ENCODE peak calls at places on chromosomes 11 and 22, in six cellular contexts. A, C, Z, G, T and V are unnamed samples.

GRCh38 chr11:65968600-65969482 is 7.3 kb downstream of the SART1 start:
- DNase-seq in Z (no peak), A (no peak), T (no peak), C (no peak), G (no peak), V (no peak)

GRCh38 chr11:64337538-64338249 is 2.3 kb upstream of the CCDC88B start:
- DNase-seq in T (no peak), A (no peak), Z (no peak), C (no peak), G (no peak), V (no peak)

GRCh38 chr11:74443071-74443864 is 24.1 kb downstream of the KCNE3 start:
- DNase-seq in C (peak), Z (no peak), A (no peak), G (peak), T (peak), V (peak)

GRCh38 chr11:10858505-10859360 is 880 bp upstream of the ZBED5 start:
- DNase-seq in C (peak), Z (peak), A (peak), G (peak), T (peak), V (no peak)

GRCh38 chr11:44188643-44189042 is 93.2 kb downstream of the EXT2 start:
- DNase-seq in G (no peak), Z (no peak), C (no peak), A (no peak), T (no peak), V (no peak)

GRCh38 chr11:16365456-16366355 is 9.4 kb upstream of the SOX6 start:
- DNase-seq in A (no peak), G (no peak), C (no peak), Z (no peak), T (no peak), V (no peak)

GRCh38 chr11:3984896-3985295 is 109.7 kb upstream of the RRM1 start:
- DNase-seq in G (peak), Z (peak), A (no peak), T (peak), C (peak), V (no peak)

GRCh38 chr11:1403721-1404460 is 14.2 kb downstream of the BRSK2 start:
- DNase-seq in G (no peak), C (no peak), T (no peak), A (no peak), Z (no peak), V (no peak)

GRCh38 chr22:20721409-20722218 is 52.3 kb upstream of the SERPIND1 start:
- DNase-seq in T (no peak), C (no peak), A (no peak), Z (no peak), G (no peak), V (no peak)

GRCh38 chr11:31069447-31070205 is 299.9 kb downstream of the DCDC1 start:
- DNase-seq in A (no peak), Z (no peak), T (no peak), C (no peak), G (no peak), V (no peak)

GRCh38 chr11:10663365-10663764 is 30.2 kb downstream of the IRAG1 start:
- DNase-seq in C (no peak), T (no peak), Z (no peak), A (peak), G (no peak), V (no peak)

GRCh38 chr22:50672471-50673230 is at the start of gene SHANK3:
- DNase-seq in T (peak), Z (peak), A (no peak), C (peak), G (no peak), V (no peak)

GRCh38 chr11:7894251-7894650 is 36.8 kb downstream of the OR10A6 start:
- DNase-seq in Z (no peak), A (no peak), C (no peak), G (no peak), T (no peak), V (no peak)

GRCh38 chr11:73219396-73220285 is 1.6 kb downstream of the P2RY2 start:
- DNase-seq in G (peak), Z (no peak), A (no peak), C (no peak), T (no peak), V (no peak)

GRCh38 chr11:9752091-9752490 is 88.2 kb downstream of the SWAP70 start:
- DNase-seq in Z (peak), C (no peak), A (no peak), G (no peak), T (peak), V (no peak)

GRCh38 chr11:74696932-74697687 is 34.1 kb downstream of the CHRDL2 start:
- DNase-seq in Z (no peak), A (no peak), T (peak), C (peak), G (peak), V (no peak)

GRCh38 chr11:17463795-17464194 is 12.8 kb downstream of the ABCC8 start:
- DNase-seq in A (no peak), C (no peak), G (no peak), T (no peak), Z (no peak), V (no peak)

GRCh38 chr11:119726150-119726553 is 2.8 kb downstream of the NECTIN1 start:
- DNase-seq in G (peak), Z (no peak), C (no peak), A (no peak), T (no peak), V (no peak)

GRCh38 chr11:67120456-67120855 is 1.4 kb downstream of the KDM2A start:
- DNase-seq in T (no peak), Z (no peak), A (no peak), C (no peak), G (no peak), V (no peak)

GRCh38 chr11:94762995-94763394 is 5.2 kb upstream of the AMOTL1 start:
- DNase-seq in Z (no peak), C (no peak), A (no peak), T (no peak), G (no peak), V (no peak)

GRCh38 chr11:64007629-64008282 is 21.5 kb downstream of the OTUB1 start:
- DNase-seq in G (peak), A (no peak), Z (peak), T (peak), C (peak), V (peak)

GRCh38 chr11:79414644-79415317 is 26.0 kb downstream of the TENM4 start:
- DNase-seq in G (no peak), T (no peak), A (no peak), C (no peak), Z (no peak), V (no peak)

GRCh38 chr22:22128440-22128839 is 116.1 kb upstream of the VPREB1 start:
- DNase-seq in Z (no peak), T (no peak), A (no peak), G (no peak), C (no peak), V (no peak)

GRCh38 chr11:113725411-113725810 is 19.3 kb upstream of the TMPRSS5 start:
- DNase-seq in G (no peak), C (no peak), A (no peak), Z (no peak), T (no peak), V (no peak)

GRCh38 chr11:70524096-70524922 is 126.0 kb downstream of the CTTN start:
- DNase-seq in A (no peak), Z (peak), G (no peak), T (no peak), C (peak), V (no peak)

GRCh38 chr11:120890921-120891320 is 133.0 kb upstream of the TBCEL start:
- DNase-seq in A (no peak), C (no peak), Z (no peak), T (no peak), G (no peak), V (no peak)
- TF ChIP-seq EZH2phosphoT487 in A (no peak), C (no peak), Z (no peak), T (no peak), G (no peak), V (no peak)

DNA sequence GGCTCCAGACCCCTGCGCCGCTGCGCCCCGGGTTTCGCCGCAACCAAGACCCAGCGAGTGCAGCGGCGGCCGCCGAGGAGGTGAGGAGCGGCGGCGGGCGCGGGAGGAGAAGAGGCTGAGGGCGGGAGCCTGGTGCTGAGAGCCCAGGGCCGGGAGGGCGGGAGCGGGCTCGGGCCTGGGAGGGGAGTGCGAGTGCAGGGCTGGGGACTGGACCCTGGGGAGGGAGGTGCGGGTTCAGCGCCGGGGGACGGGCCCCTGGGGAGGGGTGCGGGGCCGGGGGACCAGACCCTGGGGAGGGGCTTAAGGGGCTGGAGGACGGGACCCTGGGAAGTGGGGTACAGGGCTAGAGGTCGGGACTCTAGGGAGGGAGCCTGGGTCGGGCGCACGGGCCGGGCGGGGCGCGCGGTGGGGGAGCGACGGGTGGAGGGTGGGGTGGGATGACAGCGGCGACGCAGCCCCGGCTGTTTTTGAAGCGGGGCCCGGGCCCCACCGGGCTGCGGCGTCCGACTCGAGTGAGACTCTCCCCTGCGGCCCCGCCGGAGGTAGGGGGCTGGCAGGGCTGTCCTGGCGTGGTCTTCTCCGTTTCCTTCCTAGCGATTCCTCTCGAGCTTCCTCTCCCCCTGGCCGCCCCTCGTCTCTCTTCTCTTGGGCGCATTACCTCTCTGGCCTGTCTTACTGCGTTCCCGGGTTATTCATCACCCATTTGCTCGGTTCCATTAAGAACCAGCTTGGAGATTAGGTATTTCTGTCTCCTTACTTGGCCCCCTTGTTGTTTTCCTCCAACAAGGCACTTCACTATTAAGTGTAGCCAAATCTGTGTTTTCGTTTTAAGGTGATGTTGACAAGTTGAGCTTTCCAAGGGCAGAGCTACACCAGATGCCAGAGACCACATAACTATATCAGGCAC is 745 bp downstream of the NUP50 start:
- DNase-seq in T (peak), G (peak), A (peak), Z (peak), C (peak), V (no peak)
- TF ChIP-seq EZH2phosphoT487 in T (no peak), G (no peak), A (no peak), Z (no peak), C (no peak), V (no peak)

DNA sequence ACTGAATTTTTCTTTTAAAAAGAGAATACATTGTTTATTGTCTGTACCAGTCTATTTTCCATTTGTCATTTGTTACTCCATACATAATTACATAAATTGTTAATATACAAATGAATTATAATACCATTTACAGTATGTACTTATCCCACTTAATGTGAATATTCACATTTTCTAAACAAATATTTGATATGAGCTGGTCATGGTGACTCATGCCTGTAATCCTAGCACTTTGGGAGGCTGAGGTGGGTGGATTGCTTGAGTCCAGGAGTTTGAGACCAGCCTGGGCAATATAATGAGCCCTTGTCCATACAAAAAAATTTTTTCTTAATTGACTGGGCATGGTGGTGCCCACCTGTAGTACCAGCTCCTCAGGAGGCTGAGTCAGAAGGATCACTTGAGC is 6.8 kb downstream of the SC5D start:
- DNase-seq in G (no peak), C (no peak), Z (no peak), A (no peak), T (no peak), V (no peak)
- TF ChIP-seq EZH2phosphoT487 in G (no peak), C (no peak), Z (no peak), A (no peak), T (no peak), V (no peak)

GRCh38 chr22:42368379-42369249 is 63.6 kb downstream of the NFAM1 start:
- DNase-seq in A (no peak), T (peak), G (peak), Z (no peak), C (peak), V (no peak)
- TF ChIP-seq EZH2phosphoT487 in A (peak), T (no peak), G (peak), Z (no peak), C (no peak), V (no peak)

GRCh38 chr22:27438271-27438980 is 363.1 kb downstream of the MN1 start:
- DNase-seq in Z (peak), G (peak), C (no peak), A (no peak), T (peak), V (no peak)
- TF ChIP-seq EZH2phosphoT487 in Z (no peak), G (no peak), C (no peak), A (no peak), T (no peak), V (no peak)

GRCh38 chr11:62025429-62026105 is 58.1 kb upstream of the FTH1 start:
- DNase-seq in Z (no peak), A (peak), T (peak), C (no peak), G (no peak), V (peak)
- TF ChIP-seq EZH2phosphoT487 in Z (no peak), A (no peak), T (no peak), C (no peak), G (no peak), V (no peak)